ENCODE peak calls at places on chromosomes 5 and 9, in four cellular contexts. V is SK-N-SH, N is K562, M is GM12878. H is an unnamed sample.

GRCh38 chr5:78050888-78051287 is 243.6 kb downstream of the AP3B1 start:
- DNase-seq in N (no peak), V (no peak), M (no peak), H (no peak)

GRCh38 chr5:175443514-175444059 is 395 bp downstream of the DRD1 start:
- DNase-seq in N (no peak), V (peak; percentile 29), M (no peak), H (peak; percentile 41)

GRCh38 chr9:80635065-80635464 is 1054.3 kb downstream of the TLE1 start:
- DNase-seq in V (no peak), N (no peak), M (no peak), H (no peak)

GRCh38 chr9:87751423-87751822 is 25.5 kb downstream of the CTSL start:
- DNase-seq in M (no peak), N (no peak), V (no peak), H (no peak)

GRCh38 chr5:122121782-122122465 is 7.4 kb upstream of the ZNF474 start:
- DNase-seq in V (no peak), M (no peak), N (peak; percentile 62), H (no peak)

GRCh38 chr9:134556531-134557068 is 85.0 kb upstream of the COL5A1 start:
- DNase-seq in N (no peak), V (no peak), M (no peak), H (no peak)

GRCh38 chr5:43642428-43642827 is 39.4 kb downstream of the NNT start:
- DNase-seq in N (no peak), V (no peak), M (no peak), H (no peak)

GRCh38 chr9:90062982-90063381 is 458.2 kb downstream of the GADD45G start:
- DNase-seq in N (no peak), V (no peak), M (no peak), H (no peak)

GRCh38 chr5:91098581-91098980 is 284.5 kb downstream of the ARRDC3 start:
- DNase-seq in N (no peak), V (no peak), M (no peak), H (no peak)

GRCh38 chr9:108041551-108041950 is 552.0 kb upstream of the KLF4 start:
- DNase-seq in V (no peak), M (no peak), N (no peak), H (no peak)

GRCh38 chr5:149776376-149777305 is 46.5 kb downstream of the PPARGC1B start:
- DNase-seq in V (no peak), M (peak; percentile 41), N (no peak), H (no peak)

GRCh38 chr9:132546148-132547051 is 36.0 kb upstream of the BARHL1 start:
- DNase-seq in N (peak; percentile 39), M (no peak), V (peak; percentile 96), H (peak; percentile 78)

GRCh38 chr9:16475257-16475656 is 395.2 kb downstream of the BNC2 start:
- DNase-seq in N (no peak), V (peak; percentile 50), M (no peak), H (no peak)

GRCh38 chr5:42361321-42361688 is 61.9 kb upstream of the GHR start:
- DNase-seq in M (no peak), N (no peak), V (no peak), H (no peak)

GRCh38 chr5:132475939-132476852 is 14.4 kb downstream of the IRF1 start:
- DNase-seq in V (no peak), N (no peak), M (no peak), H (no peak)

GRCh38 chr9:130110596-130111021 is 56.9 kb downstream of the GPR107 start:
- DNase-seq in M (no peak), V (no peak), N (no peak), H (no peak)

GRCh38 chr9:93258818-93259489 is 75.0 kb downstream of the WNK2 start:
- DNase-seq in V (peak; percentile 30), M (no peak), N (no peak), H (peak; percentile 10)

GRCh38 chr5:126234563-126235195 is 188.5 kb upstream of the GRAMD2B start:
- DNase-seq in M (no peak), N (peak; percentile 9), V (peak; percentile 25), H (peak; percentile 31)

GRCh38 chr5:72394688-72395087 is 74.5 kb downstream of the PTCD2 start:
- DNase-seq in V (no peak), N (peak; percentile 22), M (no peak), H (no peak)

GRCh38 chr5:57735754-57736153 is 253.1 kb upstream of the ACTBL2 start:
- DNase-seq in N (no peak), M (no peak), V (no peak), H (no peak)

GRCh38 chr9:114494776-114495569 is 10.3 kb downstream of the WHRN start:
- DNase-seq in N (peak; percentile 33), M (no peak), V (no peak), H (no peak)

GRCh38 chr5:168290902-168291280 is 554 bp upstream of the WWC1 start:
- DNase-seq in V (no peak), N (no peak), M (no peak), H (no peak)

GRCh38 chr5:142617416-142617815 is 68.5 kb downstream of the FGF1 start:
- DNase-seq in M (no peak), N (no peak), V (no peak), H (no peak)

DNA sequence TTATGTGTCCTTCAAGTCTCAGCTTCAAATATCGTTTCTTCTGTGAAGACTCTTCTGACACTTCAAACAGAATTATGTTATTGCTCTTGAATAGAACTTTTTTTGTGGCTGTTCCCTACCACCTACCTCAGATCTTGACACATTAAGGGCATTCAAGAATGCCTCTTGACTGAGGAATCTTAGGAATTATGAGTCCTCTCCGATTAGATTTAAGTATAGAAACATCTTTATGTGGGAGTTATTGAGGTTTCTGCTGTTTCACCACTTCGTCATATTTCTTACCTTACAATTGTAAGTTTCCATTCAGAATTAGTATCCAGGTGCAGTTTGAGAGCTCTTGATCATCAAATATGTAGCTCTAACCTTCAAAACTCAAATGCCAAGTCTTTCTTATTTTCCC is 324.2 kb upstream of the NUDT12 start:
- DNase-seq in M (no peak), V (no peak), N (no peak), H (no peak)
- TF ChIP-seq USF1 in M (no peak), V (no peak), N (no peak), H (no peak)

GRCh38 chr5:119529811-119530210 is 77.5 kb downstream of the HSD17B4 start:
- DNase-seq in M (no peak), N (no peak), V (no peak), H (no peak)
- TF ChIP-seq USF1 in M (no peak), N (no peak), V (no peak), H (no peak)

DNA sequence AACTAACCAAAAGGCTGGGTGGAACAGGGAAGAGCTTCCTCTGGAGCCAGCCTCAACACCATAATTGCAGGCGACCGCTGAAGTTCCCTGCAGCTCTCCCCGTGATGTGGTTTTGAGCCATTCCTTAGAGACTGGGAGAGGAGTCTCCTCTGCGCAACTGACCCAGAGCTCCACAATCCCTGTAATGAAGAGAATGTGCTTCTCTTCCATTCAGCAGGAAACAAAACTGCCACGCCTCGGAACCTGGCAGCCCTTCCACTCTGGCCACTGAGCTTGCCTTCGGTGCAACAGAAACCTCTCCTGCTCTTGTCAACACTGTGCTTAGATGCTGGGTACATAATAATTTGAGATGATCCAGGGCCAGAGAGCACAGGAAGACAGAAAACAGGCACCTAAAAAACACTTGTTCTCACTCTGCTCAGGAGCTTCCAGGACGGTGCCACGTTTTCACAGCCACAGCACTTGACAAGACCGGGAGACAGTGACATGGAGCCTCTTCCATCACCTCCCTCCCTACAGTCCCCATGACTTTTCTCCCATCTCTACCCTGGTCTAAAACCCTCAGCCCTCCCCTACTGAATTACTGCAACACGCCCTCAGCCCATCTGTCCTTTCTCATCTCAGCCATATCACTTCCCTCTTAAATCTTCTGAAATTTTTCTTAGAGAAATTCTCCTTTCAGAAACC is 126.1 kb downstream of the MYO10 start:
- DNase-seq in M (no peak), V (no peak), N (no peak), H (no peak)
- TF ChIP-seq USF1 in M (no peak), V (no peak), N (no peak), H (no peak)

DNA sequence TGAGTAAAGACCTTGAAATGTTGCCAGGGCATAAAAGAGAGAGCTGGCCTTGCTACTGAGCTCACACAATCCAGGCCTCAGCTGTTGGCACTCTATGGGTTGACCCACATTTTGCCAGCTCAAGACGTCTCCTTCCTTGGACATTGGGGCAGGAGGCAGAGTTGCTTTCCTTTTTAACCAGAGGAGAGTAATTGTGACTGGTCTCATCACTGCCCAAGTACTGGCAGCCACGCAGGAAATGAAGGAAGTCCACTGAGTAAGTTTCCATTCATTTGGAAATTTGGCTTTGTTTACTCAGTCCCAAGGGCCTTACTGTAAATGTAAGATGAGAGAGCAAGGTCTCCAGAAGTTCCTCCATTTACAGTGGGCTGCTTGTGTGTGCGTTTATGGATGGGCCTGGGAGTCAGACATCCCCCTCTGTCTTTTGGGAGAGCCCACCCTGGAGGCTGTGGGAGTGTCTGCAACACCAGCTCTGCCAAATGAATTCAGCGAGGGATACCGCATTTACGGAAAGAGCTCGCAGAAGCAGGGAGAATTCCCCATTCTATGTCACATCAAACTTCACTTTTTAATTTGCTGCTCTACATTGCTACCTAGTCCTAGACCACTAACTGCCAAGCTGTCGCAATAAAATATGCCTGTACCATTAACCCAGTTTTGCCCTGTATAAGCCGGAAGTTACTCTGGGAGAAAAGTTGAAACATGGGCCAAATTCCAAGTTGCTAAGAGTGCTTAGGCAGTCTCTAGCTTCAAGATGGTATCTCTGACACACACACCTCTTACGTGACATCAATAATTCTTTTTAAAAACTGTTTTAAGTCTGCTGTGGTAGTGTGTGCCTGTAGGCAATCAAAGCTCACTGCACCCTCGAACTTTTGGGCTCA is 24.5 kb upstream of the PDZD2 start:
- DNase-seq in N (no peak), M (no peak), V (no peak), H (no peak)
- TF ChIP-seq USF1 in N (no peak), M (no peak), V (no peak), H (no peak)